ENCODE peak calls at places on chromosomes 11 and 22, in ten cellular contexts. G, I, S, Y, L, U, X, Z, V and K are unnamed samples.

GRCh38 chr22:23212061-23213030 is 32.0 kb downstream of the BCR start:
- DNase-seq in U (no peak), Y (no peak), X (no peak), L (no peak), S (no peak), Z (no peak), G (no peak), I (no peak), V (no peak), K (no peak)

GRCh38 chr11:129992161-129992944 is 10.3 kb downstream of the PRDM10 start:
- DNase-seq in G (no peak), Z (peak; percentile 22), S (no peak), X (peak; percentile 31), V (no peak), L (no peak), I (peak; percentile 93), Y (peak; percentile 58), U (peak; percentile 60), K (peak; percentile 35)

GRCh38 chr11:125111341-125112234 is at the start of gene TMEM218:
- DNase-seq in L (peak; percentile 97), Z (peak; percentile 98), X (peak; percentile 100), Y (peak; percentile 99), G (peak; percentile 99), V (peak; percentile 100), I (peak; percentile 99), S (peak; percentile 100), U (peak; percentile 99), K (peak; percentile 99)

GRCh38 chr11:76889414-76889975 is 28.8 kb downstream of the ACER3 start:
- DNase-seq in X (no peak), G (no peak), U (no peak), Z (no peak), S (no peak), I (no peak), Y (no peak), V (no peak), L (no peak), K (no peak)

GRCh38 chr11:116217006-116217405 is 555.8 kb downstream of the BUD13 start:
- DNase-seq in L (no peak), I (peak; percentile 83), Z (peak; percentile 11), V (no peak), X (peak; percentile 57), S (peak; percentile 58), Y (peak; percentile 34), G (no peak), U (no peak), K (no peak)

GRCh38 chr11:132604446-132604845 is 927.9 kb downstream of the OPCML start:
- DNase-seq in V (no peak), X (no peak), I (no peak), S (no peak), G (no peak), Y (no peak), U (no peak), Z (no peak), L (no peak), K (no peak)

GRCh38 chr11:102664001-102664752 is 39.0 kb upstream of the MMP20 start:
- DNase-seq in Z (no peak), U (no peak), L (peak; percentile 10), S (no peak), G (no peak), V (no peak), X (no peak), Y (no peak), I (peak; percentile 45), K (no peak)

GRCh38 chr22:41479671-41480396 is 10.9 kb downstream of the ACO2 start:
- DNase-seq in G (no peak), U (no peak), L (no peak), Z (no peak), V (no peak), S (no peak), Y (no peak), I (peak; percentile 75), X (no peak), K (no peak)

DNA sequence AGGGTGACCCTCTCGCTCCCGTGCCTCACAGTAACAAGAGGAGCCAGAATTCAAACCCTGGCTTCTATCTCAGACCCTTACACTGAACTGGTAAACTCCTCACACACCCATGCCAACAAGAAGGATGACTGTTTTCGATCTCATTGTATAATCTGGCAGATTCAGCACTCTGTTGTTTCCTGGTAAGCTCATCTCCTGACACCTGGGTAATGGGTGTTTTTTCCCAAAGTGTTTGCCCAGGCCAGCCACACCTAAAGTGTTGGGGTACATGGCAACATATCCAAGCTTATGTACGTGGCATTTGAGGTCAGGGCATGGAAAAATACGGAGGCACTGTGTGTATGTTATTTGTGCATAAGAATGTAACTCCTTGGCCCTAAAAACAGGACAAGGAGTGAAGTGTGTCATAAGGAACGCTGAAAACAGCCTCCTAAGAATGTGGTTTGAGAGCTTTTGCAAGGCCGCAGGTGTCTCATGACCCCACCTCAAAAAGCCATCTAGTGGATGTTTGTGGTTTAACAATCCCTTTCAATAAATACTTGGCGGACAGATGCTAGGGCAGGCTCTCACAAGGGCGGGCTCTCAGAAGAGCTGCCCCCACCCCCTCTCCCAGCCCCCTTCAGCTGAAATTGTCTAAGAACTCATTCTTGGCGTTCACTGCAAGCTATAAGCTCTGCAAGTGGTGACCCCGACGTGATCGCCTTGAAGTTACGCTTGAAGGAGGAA is at the start of gene MS4A15:
- DNase-seq in I (peak; percentile 90), X (peak; percentile 28), Z (no peak), V (no peak), S (peak; percentile 32), G (no peak), Y (no peak), U (no peak), L (no peak), K (no peak)
- TF ChIP-seq CTCF in I (peak; percentile 64), X (peak; percentile 43), Z (no peak), V (peak; percentile 40), S (no peak), G (peak; percentile 80), Y (peak; percentile 54), U (no peak), L (peak; percentile 34), K (no peak)

DNA sequence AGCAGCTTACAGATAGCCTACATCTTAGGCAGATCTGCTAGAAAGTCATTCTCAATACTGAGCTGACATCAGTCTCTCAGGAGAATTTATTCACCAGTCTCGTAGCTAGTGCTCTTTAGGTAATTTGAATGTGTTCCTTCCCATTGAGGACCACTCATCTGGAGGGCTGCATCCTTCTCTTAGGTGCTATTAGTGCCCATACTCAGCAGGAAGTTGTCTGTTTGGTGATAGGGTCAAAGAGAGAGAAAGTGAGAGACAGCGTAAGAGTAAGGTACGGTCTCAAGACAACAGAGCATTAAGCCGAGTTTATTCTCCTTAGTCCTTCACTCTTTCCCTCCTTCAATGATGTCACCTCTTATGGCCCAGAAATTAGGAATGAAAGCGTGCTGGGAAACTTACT is 186.2 kb upstream of the CCDC90B start:
- DNase-seq in Y (no peak), I (no peak), G (no peak), V (no peak), L (no peak), U (no peak), Z (no peak), X (no peak), S (no peak), K (no peak)
- H3K27ac ChIP-seq in Y (no peak overlapping the region), I (no peak overlapping the region), G (no peak overlapping the region), V (no peak overlapping the region), L (no peak overlapping the region), U (no peak overlapping the region), Z (no peak overlapping the region), X (no peak overlapping the region), S (no peak overlapping the region), K (no peak overlapping the region)

GRCh38 chr22:46793497-46793896 is 31.0 kb downstream of the TBC1D22A start:
- DNase-seq in L (no peak), X (no peak), S (no peak), G (no peak), Z (no peak), V (no peak), U (peak; percentile 17), I (no peak), Y (no peak), K (peak; percentile 6)

GRCh38 chr22:46792061-46792796 is 29.8 kb downstream of the TBC1D22A start:
- DNase-seq in Y (no peak), U (no peak), S (peak; percentile 67), X (peak; percentile 78), V (no peak), Z (no peak), G (no peak), I (no peak), L (no peak), K (no peak)

GRCh38 chr22:46791201-46791731 is 28.8 kb downstream of the TBC1D22A start:
- DNase-seq in I (no peak), V (no peak), X (peak; percentile 42), Y (peak; percentile 53), G (no peak), Z (no peak), U (peak; percentile 43), L (no peak), S (no peak), K (no peak)

GRCh38 chr22:46794067-46794466 is 31.6 kb downstream of the TBC1D22A start:
- DNase-seq in Z (no peak), G (no peak), V (no peak), X (no peak), U (peak; percentile 9), S (no peak), Y (no peak), L (no peak), I (no peak), K (no peak)

DNA sequence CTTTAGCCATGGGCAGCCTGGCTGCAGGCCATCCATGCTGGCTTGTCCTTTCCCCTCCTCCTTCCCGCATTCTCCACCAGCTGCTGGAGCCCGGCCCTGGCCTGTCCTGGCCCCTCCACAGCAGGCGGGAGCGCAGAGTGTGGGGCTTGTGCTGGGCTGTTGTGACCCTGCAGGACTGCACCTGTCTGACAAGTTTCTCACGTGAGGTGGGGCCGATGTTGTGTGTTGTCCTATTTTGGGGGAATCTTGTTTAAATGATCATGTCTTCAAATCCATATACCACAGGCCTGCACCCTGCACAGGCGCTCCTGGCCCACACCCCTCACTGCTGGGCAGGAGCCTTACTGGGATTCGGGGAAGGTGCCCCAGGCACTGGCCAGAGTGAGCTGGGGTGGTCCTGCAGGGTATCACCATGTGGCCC is 30.4 kb downstream of the TBC1D22A start:
- DNase-seq in Y (no peak), G (no peak), X (no peak), V (no peak), U (peak; percentile 16), Z (no peak), I (no peak), L (no peak), S (peak; percentile 69), K (no peak)
- TF ChIP-seq POLR2AphosphoS5 in Y (no peak), G (no peak), X (no peak), V (no peak), U (no peak), Z (no peak), I (no peak), L (no peak), S (no peak), K (no peak)

GRCh38 chr11:64642418-64642735 is 51.4 kb downstream of the SLC22A12 start:
- DNase-seq in V (no peak), G (no peak), I (no peak), U (no peak), Z (no peak), L (no peak), Y (no peak), S (no peak), X (no peak), K (no peak)

GRCh38 chr11:64643258-64643881 is 52.4 kb downstream of the SLC22A12 start:
- DNase-seq in V (no peak), Y (no peak), Z (no peak), X (no peak), L (peak; percentile 78), G (no peak), S (no peak), I (peak; percentile 87), U (no peak), K (no peak)

GRCh38 chr11:64643927-64644326 is 52.9 kb downstream of the SLC22A12 start:
- DNase-seq in V (no peak), S (no peak), X (no peak), I (no peak), U (no peak), L (no peak), G (no peak), Z (no peak), Y (no peak), K (no peak)

GRCh38 chr11:64642876-64643257 is 51.8 kb downstream of the SLC22A12 start:
- DNase-seq in S (no peak), Z (no peak), U (no peak), L (peak; percentile 74), Y (no peak), V (no peak), X (no peak), G (no peak), I (no peak), K (no peak)

DNA sequence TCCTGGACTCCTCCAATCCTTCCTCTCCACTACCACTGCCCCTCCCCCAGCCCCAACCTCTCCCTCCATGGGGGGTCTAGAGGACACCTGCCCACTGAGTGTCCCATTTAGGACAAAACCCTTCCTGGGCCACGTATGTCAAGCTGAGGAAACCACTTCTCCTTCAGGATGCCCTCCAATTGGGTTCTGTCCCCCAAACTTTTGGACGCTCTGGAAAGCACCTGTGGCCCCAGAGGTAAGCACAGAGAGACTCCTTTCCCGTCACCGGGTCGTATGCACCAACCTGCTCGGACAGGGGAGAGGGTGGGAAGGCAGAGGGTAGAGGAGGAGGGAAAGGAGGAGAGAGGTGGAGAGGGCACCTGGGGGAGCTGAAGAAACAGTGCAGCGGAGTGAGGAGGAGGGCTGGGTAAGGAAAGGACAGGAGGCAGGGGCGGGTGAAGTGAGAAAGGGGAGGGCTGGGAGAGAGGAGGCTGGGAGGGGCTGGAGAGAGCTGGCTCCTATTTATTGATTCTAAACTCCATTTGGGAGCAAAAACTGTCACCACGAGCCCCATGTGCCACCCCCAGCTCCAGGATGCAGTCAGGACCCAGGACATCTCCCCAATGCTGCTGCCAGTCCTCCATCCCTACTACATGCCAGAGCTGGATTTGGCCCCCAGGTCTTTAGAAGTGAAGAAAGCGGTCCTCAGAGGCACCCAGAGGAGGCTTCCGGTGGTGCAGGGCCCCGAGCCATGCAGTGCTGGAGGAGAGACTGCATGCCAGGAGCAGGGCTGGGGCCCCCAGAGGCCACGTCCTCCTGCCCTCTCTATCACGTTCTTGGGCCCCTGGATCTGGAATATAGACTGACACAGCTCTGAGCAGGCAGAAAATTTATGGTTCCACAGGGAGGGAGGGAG is 53.6 kb downstream of the SLC22A12 start:
- DNase-seq in Y (no peak), X (no peak), Z (no peak), G (no peak), I (peak; percentile 71), V (no peak), L (no peak), S (no peak), U (no peak), K (no peak)
- TF ChIP-seq CTCF in Y (peak; percentile 17), X (no peak), Z (no peak), G (no peak), I (peak; percentile 40), V (peak; percentile 31), L (no peak), S (no peak), U (no peak), K (no peak)